ENCODE peak calls at places on chromosomes 11 and 22, in seven cellular contexts. D is upper lobe of left lung, L is stomach, J is sigmoid colon, X is GM12878, H is A549, S is tibial nerve. U is an unnamed sample.

GRCh38 chr11:105706025-105706530 is 96.2 kb downstream of the GRIA4 start:
- DNase-seq in X (no peak), J (no peak), D (no peak), L (no peak), H (no peak), S (no peak), U (no peak)

GRCh38 chr11:58505849-58506248 is 2.1 kb downstream of the OR5B21 start:
- DNase-seq in X (no peak), S (no peak), H (no peak), J (no peak), D (no peak), L (no peak), U (no peak)

GRCh38 chr22:41256254-41256897 is 15.6 kb upstream of the CHADL start:
- DNase-seq in L (no peak), X (no peak), H (peak; percentile 66), D (no peak), J (no peak), S (no peak), U (no peak)

GRCh38 chr11:2186669-2187266 is 15.2 kb upstream of the TH start:
- DNase-seq in L (peak; percentile 62), J (no peak), X (no peak), H (peak; percentile 76), S (no peak), D (no peak), U (no peak)

GRCh38 chr22:48866906-48867597 is 960.6 kb downstream of the BRD1 start:
- DNase-seq in S (no peak), H (no peak), X (no peak), L (no peak), D (peak; percentile 15), J (peak; percentile 53), U (no peak)

GRCh38 chr11:84106560-84106959 is 820.4 kb upstream of the CCDC90B start:
- DNase-seq in J (no peak), X (no peak), H (no peak), S (no peak), D (no peak), L (no peak), U (no peak)

GRCh38 chr11:117511981-117512448 is 184.4 kb downstream of the CEP164 start:
- DNase-seq in L (no peak), J (no peak), D (no peak), H (no peak), S (no peak), X (no peak), U (no peak)

GRCh38 chr11:122686106-122686505 is 30.6 kb downstream of the UBASH3B start:
- DNase-seq in H (no peak), X (no peak), L (no peak), D (no peak), J (no peak), S (no peak), U (no peak)

GRCh38 chr11:8261921-8262551 is 1.6 kb downstream of the LMO1 start:
- DNase-seq in S (no peak), X (no peak), H (no peak), D (peak; percentile 10), L (peak; percentile 21), J (peak; percentile 51), U (peak; percentile 8)

GRCh38 chr22:17891427-17892167 is 117.3 kb upstream of the BID start:
- DNase-seq in J (no peak), L (no peak), X (no peak), S (no peak), D (no peak), H (no peak), U (no peak)

GRCh38 chr11:100930185-100930778 is 199.3 kb downstream of the PGR start:
- DNase-seq in H (peak; percentile 55), D (no peak), J (no peak), L (no peak), S (no peak), X (no peak), U (no peak)

GRCh38 chr22:19902245-19902699 is 39.3 kb upstream of the COMT start:
- DNase-seq in X (no peak), S (no peak), L (no peak), H (no peak), J (no peak), D (no peak), U (no peak)

GRCh38 chr11:86553322-86553721 is 119.1 kb downstream of the ME3 start:
- DNase-seq in J (no peak), S (no peak), H (no peak), D (no peak), X (no peak), L (no peak), U (no peak)

GRCh38 chr11:45385844-45386243 is 99.7 kb upstream of the SYT13 start:
- DNase-seq in J (no peak), S (no peak), X (no peak), D (no peak), L (no peak), H (no peak), U (no peak)

GRCh38 chr11:125129316-125129990 is 18.0 kb upstream of the TMEM218 start:
- DNase-seq in H (no peak), J (no peak), L (no peak), S (no peak), D (no peak), X (no peak), U (no peak)

GRCh38 chr11:83069441-83070043 is 2.2 kb downstream of the RAB30 start:
- DNase-seq in H (no peak), L (no peak), J (no peak), X (no peak), S (no peak), D (no peak), U (no peak)

GRCh38 chr11:66718320-66718971 is 10.6 kb downstream of the SPTBN2 start:
- DNase-seq in L (peak; percentile 60), D (peak; percentile 70), H (no peak), J (no peak), S (no peak), X (no peak), U (no peak)

GRCh38 chr22:49136816-49137180 is 690.9 kb downstream of the BRD1 start:
- DNase-seq in H (no peak), J (no peak), L (no peak), X (no peak), S (no peak), D (no peak), U (no peak)

GRCh38 chr11:129302386-129303101 is 73.1 kb upstream of the BARX2 start:
- DNase-seq in H (no peak), S (no peak), L (no peak), J (no peak), D (no peak), X (no peak), U (no peak)

GRCh38 chr22:38180841-38181452 is 683 bp downstream of the PLA2G6 start:
- DNase-seq in J (no peak), D (peak; percentile 82), S (peak; percentile 52), H (no peak), X (no peak), L (peak; percentile 59), U (peak; percentile 49)

GRCh38 chr11:2927851-2928604 is 1.2 kb downstream of the PHLDA2 start:
- DNase-seq in X (no peak), S (no peak), L (no peak), H (peak; percentile 51), J (no peak), D (no peak), U (no peak)

GRCh38 chr11:19306570-19306969 is 65.8 kb upstream of the E2F8 start:
- DNase-seq in L (no peak), X (no peak), J (no peak), D (no peak), S (no peak), H (no peak), U (no peak)

GRCh38 chr11:88378422-88379066 is 41.0 kb upstream of the CTSC start:
- DNase-seq in S (no peak), H (no peak), X (no peak), J (no peak), L (no peak), D (no peak), U (no peak)

DNA sequence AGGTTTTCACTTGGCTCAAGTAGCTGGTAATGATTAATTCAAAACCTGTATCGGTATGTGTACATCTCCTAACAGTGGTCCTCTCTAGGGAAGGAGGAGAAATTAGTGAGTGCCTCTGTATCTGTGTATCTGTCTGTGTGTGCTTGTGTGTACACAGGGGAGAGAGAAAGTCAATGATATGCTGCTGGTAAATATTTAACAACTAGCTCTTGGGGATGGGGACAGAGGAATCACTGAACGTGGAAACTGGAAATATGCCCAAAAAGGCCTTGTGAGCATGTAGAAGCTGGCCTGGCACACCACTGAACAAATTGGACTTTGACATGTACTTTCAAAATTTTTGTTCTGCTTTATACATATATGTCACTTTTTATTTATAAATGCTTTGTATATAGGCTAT is 214.0 kb upstream of the SYN3 start:
- DNase-seq in S (no peak), L (no peak), X (no peak), J (no peak), H (peak; percentile 14), D (no peak), U (no peak)
- TF ChIP-seq EP300 in S (no peak), L (no peak), X (no peak), J (no peak), H (no peak), D (no peak), U (no peak)

GRCh38 chr11:47656284-47656915 is 14.0 kb upstream of the MTCH2 start:
- DNase-seq in L (no peak), S (no peak), J (no peak), D (no peak), H (no peak), X (no peak), U (no peak)
- TF ChIP-seq POLR2A in L (no peak), S (no peak), J (no peak), D (no peak), H (no peak), X (no peak), U (no peak)

DNA sequence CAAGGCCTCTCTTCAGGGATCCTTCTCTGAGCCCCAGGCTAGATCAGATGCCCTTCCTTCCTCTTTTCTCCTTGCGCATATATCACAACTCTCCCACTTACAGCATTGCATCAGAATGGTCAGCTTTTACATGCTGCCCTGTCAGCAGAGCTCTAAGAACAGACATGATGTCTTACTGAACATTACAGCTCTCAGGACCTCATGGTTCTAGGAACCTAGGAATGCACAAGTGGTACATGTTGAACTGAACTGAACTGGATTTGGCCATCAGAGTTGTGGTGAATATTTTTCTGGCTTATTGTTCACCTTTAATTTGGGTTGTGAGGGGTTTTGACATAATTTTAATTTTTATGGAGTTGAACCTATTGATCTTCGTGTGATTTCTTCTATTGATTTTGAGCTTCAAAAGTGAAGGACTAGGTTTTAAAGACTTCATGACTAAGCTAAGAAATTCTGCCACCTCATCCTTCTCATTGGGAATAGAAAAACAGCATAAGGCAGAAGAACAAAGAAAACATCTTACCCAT is 37.7 kb upstream of the SPON1 start:
- DNase-seq in H (no peak), S (peak; percentile 9), J (no peak), D (peak; percentile 27), L (no peak), X (no peak), U (no peak)
- TF ChIP-seq EP300 in H (no peak), S (no peak), J (no peak), D (no peak), L (no peak), X (no peak), U (no peak)

DNA sequence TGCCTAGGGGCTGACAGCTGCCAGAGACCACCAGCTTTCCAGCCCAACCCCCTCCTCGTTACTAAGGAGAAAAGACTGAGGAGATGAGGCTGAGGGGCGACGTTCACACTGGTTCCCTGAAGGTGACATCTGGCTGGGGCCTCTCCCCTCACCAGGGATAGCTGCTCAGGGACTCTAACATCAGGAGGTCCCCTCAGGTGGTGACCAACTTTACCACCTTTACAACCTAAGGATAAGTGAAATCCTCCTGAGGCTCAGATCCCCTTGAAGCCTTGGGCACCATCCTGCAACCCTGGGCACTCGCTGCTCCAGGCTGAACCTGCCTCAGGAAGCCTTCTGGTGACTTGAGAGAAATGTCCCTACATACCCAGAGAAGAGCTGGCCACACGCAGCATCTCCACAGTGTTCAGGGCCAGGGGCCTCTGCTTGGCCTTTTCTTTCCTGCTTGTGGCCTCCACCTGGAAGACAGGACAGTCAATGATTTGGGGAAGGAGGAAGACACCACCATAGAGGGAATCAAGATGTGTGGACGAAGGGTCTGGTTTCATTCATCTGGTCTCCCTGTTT is 12.4 kb upstream of the PPM1F start:
- DNase-seq in J (no peak), X (no peak), H (no peak), L (no peak), D (no peak), S (no peak), U (no peak)
- TF ChIP-seq POLR2A in J (no peak), X (no peak), H (no peak), L (no peak), D (no peak), S (no peak), U (no peak)